ENCODE peak calls at places on chromosomes 7 and 10, in six cellular contexts. P is sigmoid colon, M is HT-29, Y is GM04504, J is HS-5, Z is RPMI8226. L is an unnamed sample.

GRCh38 chr7:29426587-29426986 is 137.0 kb upstream of the PRR15 start:
- DNase-seq in P (no peak), M (no peak), Y (no peak), J (no peak), Z (no peak), L (no peak)

GRCh38 chr7:113202282-113202681 is 83.9 kb upstream of the SMIM30 start:
- DNase-seq in P (no peak), M (no peak), Y (no peak), J (no peak), Z (no peak), L (no peak)

GRCh38 chr7:113582471-113582870 is 336.3 kb downstream of the PPP1R3A start:
- DNase-seq in P (no peak), M (no peak), Y (no peak), J (peak; percentile 15), Z (no peak), L (no peak)

GRCh38 chr7:106246941-106247826 is 37.6 kb downstream of the NAMPT start:
- DNase-seq in P (no peak), M (no peak), Y (no peak), J (no peak), Z (no peak), L (no peak)

GRCh38 chr7:155847821-155848435 is 35.7 kb upstream of the SHH start:
- DNase-seq in P (peak; percentile 58), M (no peak), Y (no peak), J (no peak), Z (no peak), L (no peak)

GRCh38 chr10:12702215-12702614 is 299.3 kb downstream of the CCDC3 start:
- DNase-seq in P (no peak), M (no peak), Y (no peak), J (no peak), Z (no peak), L (no peak)

GRCh38 chr10:9175200-9175599 is 1120.7 kb downstream of the GATA3 start:
- DNase-seq in P (no peak), M (no peak), Y (no peak), J (no peak), Z (no peak), L (no peak)

GRCh38 chr7:92730808-92731207 is 105.6 kb downstream of the CDK6 start:
- DNase-seq in P (no peak), M (no peak), Y (peak; percentile 39), J (no peak), Z (no peak), L (no peak)